ENCODE peak calls at places on chromosomes 4 and X, in seven cellular contexts. G is IMR-90; D is fibroblast of the conjunctiva; A is memory B cell; O is NCI-H2029; H is stimulated activated CD4-positive, alpha-beta T cell treated with anti-CD3 and anti-CD28 coated beads, Interleukin-15, amount 100 ng/mL, for 24 hours; I is adipocyte. C is an unnamed sample.

GRCh38 chr4:77157859-77158486 is 966 bp downstream of the CCNG2 start:
- DNase-seq in G (peak), D (peak), A (peak), O (peak), H (peak), I (peak), C (peak)

GRCh38 chr4:52510939-52511583 is 148.0 kb downstream of the USP46 start:
- DNase-seq in G (no peak), D (no peak), A (no peak), O (no peak), H (no peak), I (no peak), C (no peak)

GRCh38 chrX:107677501-107677901 is 49.2 kb downstream of the PRPS1 start:
- DNase-seq in G (no peak), D (no peak), A (no peak), O (no peak), H (no peak), I (peak), C (no peak)

GRCh38 chr4:24003926-24004325 is 114.1 kb upstream of the PPARGC1A start:
- DNase-seq in G (peak), D (peak), A (no peak), O (no peak), H (no peak), I (peak), C (peak)

GRCh38 chrX:5236096-5236495 is 992.6 kb downstream of the NLGN4X start:
- DNase-seq in G (no peak), D (no peak), A (no peak), O (no peak), H (no peak), I (no peak), C (no peak)

GRCh38 chr4:184688447-184688846 is 38.9 kb downstream of the PRIMPOL start:
- DNase-seq in G (peak), D (peak), A (no peak), O (no peak), H (peak), I (peak), C (peak)

GRCh38 chrX:34578237-34578636 is 78.8 kb downstream of the TMEM47 start:
- DNase-seq in G (peak), D (peak), A (no peak), O (no peak), H (no peak), I (peak), C (peak)

GRCh38 chr4:38967260-38968095 is 64.7 kb downstream of the TMEM156 start:
- DNase-seq in G (peak), D (peak), A (no peak), O (no peak), H (no peak), I (peak), C (peak)

GRCh38 chr4:845233-845835 is 19.4 kb upstream of the CPLX1 start:
- DNase-seq in G (peak), D (peak), A (no peak), O (no peak), H (no peak), I (peak), C (peak)